ENCODE peak calls at places on chromosome 13, in seven cellular contexts. L is heart left ventricle, U is stomach, F is fibroblast of the aortic adventitia, P is nephron progenitor cell, R is neural crest cell, Q is RWPE1. S is an unnamed sample.

GRCh38 chr13:111247552-111247951 is 72.9 kb upstream of the TEX29 start:
- DNase-seq in F (no peak), U (peak), L (no peak), R (no peak), Q (no peak), P (no peak), S (no peak)

GRCh38 chr13:84658881-84659661 is 776.8 kb upstream of the SLITRK1 start:
- DNase-seq in P (no peak), Q (no peak), R (no peak), L (no peak), F (peak), U (no peak), S (no peak)

GRCh38 chr13:32384702-32385101 is 43.2 kb downstream of the N4BP2L1 start:
- DNase-seq in F (no peak), L (no peak), Q (no peak), P (no peak), U (no peak), R (no peak), S (no peak)

GRCh38 chr13:98048263-98048662 is 94.6 kb upstream of the FARP1 start:
- DNase-seq in L (no peak), U (no peak), R (no peak), P (no peak), F (no peak), Q (no peak), S (no peak)

GRCh38 chr13:51921790-51922740 is 60.3 kb downstream of the CCDC70 start:
- DNase-seq in Q (no peak), F (no peak), U (no peak), L (no peak), R (no peak), P (no peak), S (no peak)

GRCh38 chr13:66506979-66507378 is 723.2 kb downstream of the PCDH9 start:
- DNase-seq in R (no peak), F (no peak), L (no peak), Q (no peak), U (no peak), P (no peak), S (no peak)

GRCh38 chr13:71879129-71879535 is 12.1 kb upstream of the DACH1 start:
- DNase-seq in F (no peak), R (no peak), P (peak), Q (no peak), U (no peak), L (no peak), S (no peak)

GRCh38 chr13:51925865-51926527 is 64.2 kb downstream of the CCDC70 start:
- DNase-seq in R (no peak), Q (no peak), U (no peak), L (no peak), F (no peak), P (no peak), S (no peak)

GRCh38 chr13:113561417-113562084 is 23.0 kb upstream of the TFDP1 start:
- DNase-seq in L (no peak), R (no peak), F (no peak), U (peak), P (no peak), Q (no peak), S (no peak)

GRCh38 chr13:67855837-67856238 is 625.7 kb upstream of the PCDH9 start:
- DNase-seq in Q (no peak), P (no peak), R (no peak), L (no peak), F (no peak), U (no peak), S (no peak)

GRCh38 chr13:110590577-110590976 is 24.8 kb upstream of the NAXD start:
- DNase-seq in L (no peak), P (no peak), R (no peak), U (peak), F (no peak), Q (peak), S (no peak)

GRCh38 chr13:113117956-113118327 is 4.7 kb upstream of the F10 start:
- DNase-seq in Q (no peak), U (peak), L (no peak), F (no peak), P (peak), R (no peak), S (no peak)

GRCh38 chr13:59782696-59783095 is 381.0 kb downstream of the DIAPH3 start:
- DNase-seq in P (no peak), F (no peak), L (no peak), U (no peak), R (no peak), Q (no peak), S (no peak)

GRCh38 chr13:80276371-80277289 is 64.3 kb downstream of the SPRY2 start:
- DNase-seq in R (peak), L (no peak), P (peak), F (no peak), U (no peak), Q (no peak), S (peak)

GRCh38 chr13:24148414-24149305 is 11.9 kb upstream of the SPATA13 start:
- DNase-seq in L (no peak), F (peak), Q (peak), U (peak), P (no peak), R (no peak), S (peak)

GRCh38 chr13:95115525-95115924 is 185.7 kb downstream of the ABCC4 start:
- DNase-seq in P (no peak), U (peak), L (no peak), F (no peak), R (no peak), Q (peak), S (peak)

GRCh38 chr13:84121456-84121855 is 239.2 kb upstream of the SLITRK1 start:
- DNase-seq in Q (peak), F (peak), U (no peak), R (no peak), P (peak), L (no peak), S (no peak)

GRCh38 chr13:76387561-76387960 is 498.6 kb downstream of the KCTD12 start:
- DNase-seq in Q (no peak), F (no peak), P (no peak), L (no peak), U (no peak), R (no peak), S (no peak)

GRCh38 chr13:26923824-26924605 is 163.4 kb upstream of the GPR12 start:
- DNase-seq in Q (no peak), L (no peak), F (peak), R (no peak), U (no peak), P (no peak), S (no peak)

GRCh38 chr13:20721454-20722357 is 18.2 kb downstream of the IL17D start:
- DNase-seq in F (peak), P (peak), R (no peak), Q (peak), L (no peak), U (peak), S (peak)
- TF ChIP-seq CTCF in F (peak), P (no peak), R (no peak), Q (no peak), L (no peak), U (no peak), S (no peak)

DNA sequence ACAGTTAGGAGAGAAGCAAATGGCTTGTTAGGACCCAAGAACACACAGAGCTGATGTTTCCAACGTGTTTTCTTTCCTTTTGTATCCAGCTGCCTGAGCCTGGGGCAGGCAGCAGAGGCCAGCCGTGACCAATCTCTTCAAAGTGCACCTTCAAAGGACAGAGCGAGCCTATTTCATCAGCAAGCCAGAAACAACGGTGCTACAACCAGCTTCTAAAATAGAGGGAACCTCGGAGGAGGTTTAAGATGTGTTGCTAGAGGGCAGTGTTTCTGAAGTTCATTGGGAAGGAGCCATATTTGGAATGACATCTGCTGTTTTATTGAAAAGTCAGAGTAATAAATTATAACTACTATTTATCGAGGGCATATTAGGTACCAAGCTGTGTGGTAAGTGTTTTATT is 56.2 kb upstream of the RFC3 start:
- DNase-seq in R (peak), Q (peak), F (no peak), L (no peak), P (peak), U (no peak), S (no peak)
- TF ChIP-seq CTCF in R (peak), Q (no peak), F (no peak), L (no peak), P (peak), U (no peak), S (peak)

GRCh38 chr13:36126496-36126895 is 4.7 kb downstream of the DCLK1 start:
- DNase-seq in Q (no peak), P (no peak), F (no peak), L (no peak), R (no peak), U (no peak), S (no peak)

GRCh38 chr13:36130168-36130541 is 1.0 kb downstream of the DCLK1 start:
- DNase-seq in R (no peak), U (no peak), P (no peak), Q (no peak), F (peak), L (no peak), S (no peak)

GRCh38 chr13:36124236-36124822 is 6.9 kb downstream of the DCLK1 start:
- DNase-seq in Q (no peak), P (no peak), L (peak), F (peak), R (no peak), U (no peak), S (no peak)

GRCh38 chr13:36129539-36129938 is 1.6 kb downstream of the DCLK1 start:
- DNase-seq in U (no peak), L (no peak), Q (no peak), R (no peak), P (no peak), F (no peak), S (no peak)

DNA sequence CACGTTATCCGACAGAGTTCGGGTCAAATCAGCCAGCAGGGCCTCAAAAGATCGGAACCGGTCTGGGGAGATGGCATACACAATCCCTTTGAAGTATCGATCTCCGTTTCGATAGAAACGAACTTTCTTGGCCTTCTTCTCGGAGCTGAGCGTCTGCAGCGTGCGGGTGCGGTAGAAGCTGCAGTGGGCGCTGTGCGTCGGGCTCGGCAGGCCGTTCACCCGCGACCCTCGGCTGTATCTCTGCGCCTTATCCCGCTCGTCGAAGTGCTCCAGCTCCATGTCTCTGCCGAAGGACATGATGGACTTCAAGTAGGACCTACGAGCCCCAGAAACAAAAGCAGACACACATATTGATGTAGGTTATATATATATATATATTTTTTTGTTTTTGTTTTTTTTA is 5.3 kb downstream of the DCLK1 start:
- DNase-seq in L (no peak), R (no peak), Q (no peak), P (no peak), U (no peak), F (no peak), S (no peak)
- TF ChIP-seq CTCF in L (no peak), R (no peak), Q (no peak), P (no peak), U (no peak), F (no peak), S (no peak)

GRCh38 chr13:46663216-46663615 is 110.2 kb downstream of the LRCH1 start:
- DNase-seq in R (no peak), F (no peak), Q (no peak), P (no peak), L (no peak), U (no peak), S (no peak)

GRCh38 chr13:46660408-46660807 is 107.4 kb downstream of the LRCH1 start:
- DNase-seq in U (no peak), F (no peak), P (no peak), R (no peak), L (no peak), Q (no peak), S (no peak)

GRCh38 chr13:46662690-46663089 is 109.7 kb downstream of the LRCH1 start:
- DNase-seq in F (no peak), L (no peak), P (no peak), Q (no peak), R (no peak), U (no peak), S (no peak)

GRCh38 chr13:46659413-46660065 is 106.6 kb downstream of the LRCH1 start:
- DNase-seq in F (no peak), L (no peak), R (no peak), P (no peak), Q (no peak), U (peak), S (no peak)

GRCh38 chr13:46660859-46661258 is 107.9 kb downstream of the LRCH1 start:
- DNase-seq in P (no peak), L (no peak), Q (no peak), U (no peak), R (no peak), F (no peak), S (no peak)
- TF ChIP-seq CTCF in P (no peak), L (no peak), Q (no peak), U (no peak), R (no peak), F (no peak), S (no peak)